ENCODE peak calls at places on chromosome X, in eight cellular contexts. Z is right atrium auricular region, S is heart left ventricle, K is vagina, N is AG09319, F is neural crest cell, L is kidney epithelial cell, Q is ovary. C is an unnamed sample.

GRCh38 chrX:18542131-18542530 is 116.7 kb downstream of the CDKL5 start:
- DNase-seq in K (no peak), S (no peak), Z (no peak), N (no peak), F (no peak), Q (no peak), L (no peak), C (no peak)

GRCh38 chrX:698246-698645 is 67.7 kb downstream of the SHOX start:
- DNase-seq in L (no peak), K (no peak), N (no peak), F (no peak), Q (no peak), Z (no peak), S (no peak), C (no peak)

GRCh38 chrX:77572322-77572721 is 125.1 kb downstream of the FGF16 start:
- DNase-seq in K (no peak), F (no peak), Z (no peak), L (no peak), S (no peak), N (no peak), Q (no peak), C (no peak)

GRCh38 chrX:53233536-53233935 is 8.5 kb upstream of the KDM5C start:
- DNase-seq in S (no peak), L (no peak), N (no peak), Z (no peak), K (no peak), Q (no peak), F (no peak), C (no peak)

GRCh38 chrX:106932960-106933537 is 12.8 kb downstream of the CLDN2 start:
- DNase-seq in L (no peak), N (no peak), K (no peak), Q (peak; percentile 24), F (no peak), S (no peak), Z (no peak), C (no peak)

GRCh38 chrX:71533514-71533849 is 578 bp downstream of the OGT start:
- DNase-seq in N (no peak), Z (no peak), S (no peak), L (no peak), F (no peak), Q (no peak), K (no peak), C (no peak)

GRCh38 chrX:69195197-69195596 is 29.9 kb upstream of the PJA1 start:
- DNase-seq in Q (no peak), N (no peak), F (no peak), L (no peak), Z (no peak), S (no peak), K (no peak), C (no peak)

GRCh38 chrX:68072016-68072415 is 361.3 kb downstream of the OPHN1 start:
- DNase-seq in F (no peak), N (no peak), K (no peak), Z (no peak), S (no peak), Q (no peak), L (no peak), C (no peak)

GRCh38 chrX:54492340-54492739 is 3.7 kb downstream of the FGD1 start:
- DNase-seq in N (peak; percentile 11), L (no peak), S (no peak), K (no peak), Z (no peak), F (no peak), Q (no peak), C (no peak)

GRCh38 chrX:53288173-53288572 is 6.8 kb upstream of the IQSEC2 start:
- DNase-seq in N (no peak), Q (no peak), K (no peak), L (no peak), F (peak; percentile 42), Z (peak; percentile 63), S (peak; percentile 58), C (no peak)

DNA sequence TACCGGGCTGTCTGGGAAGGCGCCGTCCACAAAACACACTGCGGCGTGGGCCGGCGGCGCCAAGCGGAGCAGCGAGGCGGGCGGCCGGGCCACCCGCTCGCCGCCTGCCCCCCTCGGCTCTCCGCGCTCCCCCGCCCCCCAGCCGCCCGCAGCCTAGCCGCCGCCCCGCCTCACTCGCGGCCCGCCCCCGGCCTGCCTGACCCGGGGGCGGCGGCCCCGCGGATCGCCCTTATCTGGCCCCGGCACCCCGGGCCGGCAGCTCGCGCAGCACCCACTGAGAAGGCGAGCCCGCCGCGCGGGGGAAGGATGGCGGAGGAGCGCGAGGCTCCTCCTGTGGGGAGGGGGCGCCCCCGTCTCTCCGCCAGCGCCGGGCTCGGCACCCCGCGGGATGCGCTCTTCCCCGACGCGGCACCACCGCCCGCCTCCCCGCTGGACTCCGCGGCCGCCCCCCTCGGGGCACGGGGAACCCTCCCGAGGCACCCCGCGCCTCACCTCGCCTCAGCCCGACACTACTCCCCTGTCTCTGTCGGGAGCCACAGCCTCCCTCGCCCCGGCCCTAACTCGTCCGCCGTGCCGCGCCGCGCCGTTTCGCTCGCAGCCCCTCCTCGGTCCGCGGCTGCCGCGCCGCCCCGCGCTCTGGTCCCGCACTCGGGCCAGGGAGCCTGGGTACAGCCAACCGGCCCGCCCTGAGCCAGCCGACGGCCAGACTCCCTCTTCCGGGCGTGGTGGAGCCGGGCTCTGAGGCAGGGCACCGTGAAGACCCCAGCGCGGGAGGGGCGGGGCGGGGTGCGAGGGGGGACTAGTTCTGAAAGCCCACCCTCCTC is 564 bp downstream of the ATP11C start:
- DNase-seq in Q (peak; percentile 69), L (no peak), K (no peak), Z (no peak), S (peak; percentile 55), N (peak; percentile 5), F (no peak), C (peak; percentile 87)
- TF ChIP-seq CTCF in Q (no peak), L (no peak), K (no peak), Z (no peak), S (no peak), N (no peak), F (no peak), C (peak; percentile 10)

GRCh38 chrX:19886375-19886774 is 1.0 kb downstream of the SH3KBP1 start:
- DNase-seq in F (no peak), S (no peak), Q (no peak), Z (no peak), N (no peak), K (no peak), L (no peak), C (no peak)

GRCh38 chrX:19893722-19894121 is 6.3 kb upstream of the SH3KBP1 start:
- DNase-seq in F (no peak), Z (no peak), K (no peak), Q (no peak), L (no peak), N (no peak), S (no peak), C (no peak)

GRCh38 chrX:19888419-19888879 is 1.0 kb upstream of the SH3KBP1 start:
- DNase-seq in N (peak; percentile 49), K (no peak), L (no peak), S (peak; percentile 20), F (no peak), Q (no peak), Z (no peak), C (no peak)

GRCh38 chrX:19886888-19887531 is 390 bp downstream of the SH3KBP1 start:
- DNase-seq in Q (peak; percentile 62), N (no peak), K (no peak), F (peak; percentile 8), L (no peak), S (peak; percentile 41), Z (no peak), C (peak; percentile 86)

DNA sequence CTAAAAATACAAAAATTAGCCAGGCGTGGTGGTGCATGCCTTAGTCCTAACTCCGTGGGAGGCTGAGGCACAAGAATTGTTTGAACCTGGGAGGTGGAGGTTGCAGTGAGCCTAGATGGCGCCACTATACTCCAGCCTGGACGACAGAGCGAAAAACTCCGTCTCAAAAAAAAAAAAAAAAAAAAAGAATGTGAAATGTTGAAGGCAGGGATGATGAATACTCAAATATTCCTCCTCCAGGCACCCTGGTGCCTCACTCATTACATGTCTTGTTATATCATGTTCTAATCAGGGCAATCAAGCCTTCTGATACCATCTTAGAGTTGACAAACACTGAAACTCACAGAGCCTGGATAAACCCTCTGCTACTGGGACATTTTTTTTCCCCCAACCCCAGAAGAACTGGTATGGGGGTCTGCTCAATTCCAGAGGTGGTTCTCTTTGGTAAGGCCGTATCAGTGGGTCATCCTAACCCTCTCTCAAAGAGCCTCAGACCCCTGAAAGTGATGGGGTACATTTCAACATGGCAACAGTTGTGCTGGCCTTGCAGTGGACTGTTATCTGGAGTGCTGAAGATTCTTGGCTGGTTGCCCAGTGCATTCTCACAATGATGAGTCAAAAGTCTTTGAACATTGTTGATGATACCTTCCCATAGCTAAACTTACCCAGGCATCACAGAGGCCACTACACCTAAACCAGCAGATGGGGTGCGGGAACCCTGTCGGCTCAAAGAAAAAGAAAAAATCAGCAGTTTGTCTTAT is 2.4 kb upstream of the SH3KBP1 start:
- DNase-seq in F (no peak), S (no peak), K (no peak), L (no peak), Z (no peak), Q (no peak), N (no peak), C (no peak)
- TF ChIP-seq CTCF in F (no peak), S (no peak), K (no peak), L (no peak), Z (no peak), Q (no peak), N (no peak), C (no peak)

GRCh38 chrX:153688534-153688899 is 791 bp downstream of the SLC6A8 start:
- DNase-seq in L (no peak), S (no peak), Z (no peak), K (no peak), F (no peak), N (no peak), Q (no peak), C (no peak)

GRCh38 chrX:153685751-153686676 is 1.7 kb upstream of the SLC6A8 start:
- DNase-seq in N (no peak), F (no peak), Q (peak; percentile 16), L (no peak), Z (no peak), S (peak; percentile 7), K (no peak), C (no peak)

GRCh38 chrX:153688071-153688470 is 345 bp downstream of the SLC6A8 start:
- DNase-seq in F (no peak), N (no peak), Z (no peak), Q (no peak), S (no peak), L (no peak), K (no peak), C (no peak)

GRCh38 chrX:153688900-153689590 is 1.3 kb downstream of the SLC6A8 start:
- DNase-seq in S (no peak), N (peak; percentile 10), F (no peak), Z (no peak), L (no peak), Q (no peak), K (no peak), C (no peak)

GRCh38 chrX:153687121-153688039 is at the start of gene SLC6A8:
- DNase-seq in S (peak; percentile 78), Q (peak; percentile 73), F (peak; percentile 62), L (no peak), K (no peak), N (peak; percentile 15), Z (peak; percentile 68), C (no peak)
- TF ChIP-seq CTCF in S (peak; percentile 20), Q (no peak), F (peak; percentile 52), L (peak; percentile 44), K (no peak), N (peak; percentile 25), Z (peak; percentile 58), C (peak; percentile 55)

DNA sequence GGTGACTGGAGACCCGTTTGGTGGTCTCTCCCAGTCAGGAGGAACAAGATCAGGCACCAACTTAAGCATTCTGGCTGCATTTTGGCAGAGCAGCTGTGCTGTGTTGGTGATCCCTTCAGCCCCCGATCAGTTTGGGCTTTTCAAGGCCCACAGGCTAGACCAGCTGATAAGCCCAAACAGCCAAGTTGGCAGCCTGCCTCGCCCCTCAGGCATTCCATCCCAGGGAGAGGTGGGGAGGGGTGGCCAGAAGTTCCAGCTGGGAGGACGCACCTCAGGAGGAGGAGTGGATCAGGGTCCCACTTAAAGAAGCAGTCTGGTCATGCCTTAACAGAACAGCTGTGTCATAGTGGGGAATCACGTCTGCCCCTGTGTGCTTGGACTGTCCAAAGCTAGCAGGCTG is 105.8 kb downstream of the CHIC1 start:
- DNase-seq in Z (no peak), S (peak; percentile 18), K (no peak), Q (peak; percentile 21), F (no peak), N (no peak), L (no peak), C (no peak)
- TF ChIP-seq CTCF in Z (no peak), S (no peak), K (no peak), Q (no peak), F (no peak), N (no peak), L (no peak), C (no peak)